ENCODE peak calls at places on chromosomes 3 and 15, in ten cellular contexts. P, A, R, D, S, W, V, J, E and O are unnamed samples.

GRCh38 chr3:183381179-183381578 is 47.2 kb downstream of the MCF2L2 start:
- DNase-seq in A (no peak), D (no peak), J (no peak), R (no peak), W (peak), V (no peak), E (peak), S (no peak), P (no peak), O (no peak)

GRCh38 chr15:36896949-36897348 is 203.4 kb downstream of the MEIS2 start:
- DNase-seq in P (no peak), S (no peak), V (no peak), J (no peak), R (no peak), A (no peak), D (no peak), E (no peak), W (no peak), O (no peak)

GRCh38 chr3:124700880-124701684 is 29.2 kb upstream of the UMPS start:
- DNase-seq in S (no peak), R (no peak), J (no peak), V (no peak), W (peak), D (peak), A (no peak), P (no peak), E (peak), O (no peak)

GRCh38 chr3:7787871-7788828 is 713.5 kb upstream of the LMCD1 start:
- DNase-seq in A (no peak), V (no peak), J (no peak), W (peak), S (no peak), R (no peak), P (no peak), D (peak), E (peak), O (no peak)

GRCh38 chr3:24734019-24734418 is 239.4 kb upstream of the THRB start:
- DNase-seq in E (no peak), W (no peak), J (no peak), R (no peak), V (no peak), S (no peak), A (no peak), D (no peak), P (no peak), O (no peak)

GRCh38 chr15:88003928-88004327 is 252.6 kb downstream of the NTRK3 start:
- DNase-seq in P (no peak), W (no peak), R (no peak), A (no peak), V (no peak), E (no peak), D (no peak), J (no peak), S (no peak), O (no peak)

GRCh38 chr3:40994611-40995010 is 204.7 kb upstream of the CTNNB1 start:
- DNase-seq in W (peak), R (no peak), A (no peak), D (no peak), S (no peak), E (no peak), P (no peak), J (no peak), V (no peak), O (no peak)

GRCh38 chr3:108180214-108180613 is 42.0 kb downstream of the IFT57 start:
- DNase-seq in A (no peak), D (no peak), W (peak), E (peak), S (no peak), R (no peak), V (no peak), P (no peak), J (no peak), O (no peak)

GRCh38 chr3:195859061-195859845 is 47.5 kb upstream of the MUC4 start:
- DNase-seq in V (peak), J (peak), E (peak), P (peak), R (peak), D (peak), W (peak), A (peak), S (peak), O (no peak)

GRCh38 chr3:16460886-16461285 is 52.6 kb downstream of the RFTN1 start:
- DNase-seq in J (no peak), W (no peak), P (no peak), E (no peak), A (no peak), D (no peak), S (no peak), R (no peak), V (no peak), O (no peak)

GRCh38 chr15:94346272-94346671 is 114.9 kb downstream of the MCTP2 start:
- DNase-seq in P (no peak), V (no peak), D (no peak), S (no peak), A (no peak), J (no peak), W (peak), R (no peak), E (peak), O (no peak)

GRCh38 chr15:65060641-65061397 is 7.0 kb downstream of the RASL12 start:
- DNase-seq in D (no peak), A (no peak), P (no peak), S (no peak), E (no peak), V (peak), R (no peak), J (no peak), W (no peak), O (no peak)

GRCh38 chr15:92848852-92849598 is 51.1 kb upstream of the CHD2 start:
- DNase-seq in R (no peak), P (no peak), E (peak), D (no peak), S (no peak), A (no peak), J (no peak), W (peak), V (no peak), O (peak)

GRCh38 chr15:52649686-52650085 is 29.5 kb downstream of the ATOSA start:
- DNase-seq in A (no peak), J (no peak), P (no peak), V (no peak), D (no peak), S (no peak), W (no peak), E (peak), R (no peak), O (no peak)

GRCh38 chr15:91710072-91710471 is 143.4 kb upstream of the SLCO3A1 start:
- DNase-seq in W (no peak), A (no peak), P (no peak), D (no peak), S (no peak), J (no peak), V (no peak), R (no peak), E (no peak), O (no peak)

GRCh38 chr3:72379500-72380187 is 468.6 kb downstream of the SHQ1 start:
- DNase-seq in D (no peak), P (no peak), W (no peak), E (peak), V (no peak), A (no peak), R (no peak), J (no peak), S (no peak), O (no peak)

GRCh38 chr15:65413760-65414144 is 9.0 kb downstream of the IGDCC4 start:
- DNase-seq in P (no peak), J (no peak), V (no peak), S (no peak), R (no peak), A (no peak), E (no peak), D (no peak), W (no peak), O (no peak)

GRCh38 chr3:142595581-142595950 is 627 bp upstream of the PLS1 start:
- DNase-seq in R (no peak), E (peak), P (no peak), A (no peak), W (peak), J (no peak), D (peak), V (no peak), S (no peak), O (peak)

GRCh38 chr3:107753494-107753893 is 230.7 kb downstream of the BBX start:
- DNase-seq in J (no peak), P (peak), A (no peak), D (peak), R (no peak), E (peak), S (peak), V (no peak), W (peak), O (no peak)

GRCh38 chr3:153970047-153970446 is 151.1 kb upstream of the ARHGEF26 start:
- DNase-seq in S (no peak), D (no peak), A (no peak), V (no peak), E (no peak), J (no peak), R (no peak), P (no peak), W (no peak), O (no peak)

DNA sequence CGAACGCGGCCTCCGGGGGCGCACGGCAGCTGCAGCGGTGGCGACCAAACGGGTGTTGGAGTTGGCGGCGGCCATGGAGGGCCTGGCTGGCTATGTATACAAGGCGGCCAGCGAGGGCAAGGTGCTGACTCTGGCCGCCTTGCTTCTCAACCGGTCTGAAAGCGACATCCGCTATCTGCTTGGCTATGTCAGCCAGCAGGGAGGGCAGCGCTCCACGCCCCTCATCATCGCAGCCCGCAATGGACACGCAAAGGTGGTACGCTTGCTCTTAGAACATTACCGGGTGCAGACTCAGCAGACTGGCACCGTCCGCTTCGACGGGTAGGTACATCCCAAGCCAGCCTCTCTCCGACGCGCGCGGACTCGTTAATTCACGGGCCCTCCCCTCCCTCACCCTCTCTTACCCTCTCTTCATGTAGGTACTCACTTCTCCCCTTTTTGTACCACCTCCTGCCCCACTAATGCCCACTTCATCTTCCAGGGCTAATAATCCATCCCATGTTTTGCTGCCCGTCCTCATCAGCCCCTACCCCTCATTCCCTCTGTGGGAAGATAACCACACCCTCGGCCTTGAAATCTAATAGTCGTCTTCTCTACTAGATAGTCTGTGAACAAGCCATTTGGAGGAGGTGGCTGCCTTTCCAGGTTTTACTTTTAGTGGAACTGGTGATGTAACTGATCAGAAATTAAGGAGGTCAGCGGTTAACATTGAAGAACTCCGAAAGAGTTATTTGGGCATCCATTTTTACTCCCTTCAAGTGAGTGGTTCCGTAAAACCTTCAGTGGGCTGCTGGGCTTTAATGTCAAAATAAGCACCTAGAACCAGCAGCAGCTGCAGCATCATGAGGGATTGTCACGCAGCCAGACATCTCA is 1.0 kb downstream of the FEM1B start:
- DNase-seq in R (no peak), A (no peak), J (no peak), E (peak), V (no peak), S (no peak), P (no peak), W (peak), D (no peak), O (no peak)
- TF ChIP-seq CTCF in R (no peak), A (peak), J (no peak), E (peak), V (no peak), S (peak), P (no peak), W (peak), D (peak), O (peak)

GRCh38 chr15:66831801-66832390 is 129.9 kb downstream of the SMAD6 start:
- DNase-seq in D (no peak), P (no peak), V (no peak), W (no peak), R (no peak), J (no peak), S (no peak), E (no peak), A (no peak), O (no peak)

GRCh38 chr15:66833372-66833771 is 131.3 kb downstream of the SMAD6 start:
- DNase-seq in V (no peak), P (no peak), S (no peak), R (no peak), D (no peak), J (no peak), A (no peak), E (no peak), W (no peak), O (no peak)

GRCh38 chr15:66831289-66831688 is 129.3 kb downstream of the SMAD6 start:
- DNase-seq in P (no peak), D (no peak), R (no peak), S (no peak), E (no peak), V (no peak), J (no peak), W (no peak), A (no peak), O (no peak)

GRCh38 chr15:66833803-66834202 is 131.8 kb downstream of the SMAD6 start:
- DNase-seq in D (no peak), J (no peak), P (no peak), V (no peak), W (no peak), R (no peak), A (no peak), E (no peak), S (no peak), O (no peak)

GRCh38 chr15:66832679-66833078 is 130.6 kb downstream of the SMAD6 start:
- DNase-seq in V (no peak), R (no peak), S (no peak), E (peak), W (peak), A (no peak), P (no peak), J (no peak), D (no peak), O (peak)
- H3K4me3 ChIP-seq in V (no peak), R (no peak), S (no peak), E (no peak), W (no peak), A (no peak), P (no peak), J (no peak), D (no peak), O (no peak)

GRCh38 chr15:40697916-40698315 is 2.9 kb downstream of the RAD51 start:
- DNase-seq in A (no peak), P (no peak), R (no peak), S (no peak), E (no peak), J (no peak), W (no peak), V (no peak), D (no peak), O (no peak)

GRCh38 chr15:40696228-40696627 is 1.3 kb downstream of the RAD51 start:
- DNase-seq in D (no peak), A (no peak), E (no peak), W (no peak), S (no peak), R (no peak), J (no peak), V (no peak), P (no peak), O (no peak)

GRCh38 chr15:40706121-40706520 is 11.1 kb downstream of the RAD51 start:
- DNase-seq in V (no peak), D (peak), A (no peak), W (no peak), P (no peak), J (no peak), S (peak), E (no peak), R (no peak), O (no peak)

DNA sequence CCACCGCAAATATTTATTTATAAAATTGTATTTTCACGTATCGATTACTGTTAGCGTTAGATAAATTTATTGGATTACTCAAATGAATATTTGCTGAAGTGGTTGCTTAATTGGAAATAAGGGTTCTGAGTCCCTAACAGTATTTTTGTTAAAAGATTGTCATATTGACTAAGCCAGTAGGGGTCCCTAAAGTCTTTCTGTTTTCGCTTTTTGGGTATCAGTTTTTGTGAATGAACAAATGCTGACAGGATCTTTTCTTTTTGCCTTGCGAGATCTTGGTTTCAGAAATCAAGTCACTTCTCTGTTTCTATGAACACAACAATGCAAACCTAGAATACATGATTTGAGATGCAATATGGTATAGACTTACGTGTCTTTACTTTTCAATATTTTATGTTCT is 7.1 kb downstream of the RAD51 start:
- DNase-seq in E (peak), P (no peak), V (no peak), D (no peak), J (no peak), W (peak), S (no peak), A (no peak), R (no peak), O (no peak)
- TF ChIP-seq CTCF in E (peak), P (no peak), V (no peak), D (peak), J (no peak), W (peak), S (no peak), A (no peak), R (no peak), O (no peak)

DNA sequence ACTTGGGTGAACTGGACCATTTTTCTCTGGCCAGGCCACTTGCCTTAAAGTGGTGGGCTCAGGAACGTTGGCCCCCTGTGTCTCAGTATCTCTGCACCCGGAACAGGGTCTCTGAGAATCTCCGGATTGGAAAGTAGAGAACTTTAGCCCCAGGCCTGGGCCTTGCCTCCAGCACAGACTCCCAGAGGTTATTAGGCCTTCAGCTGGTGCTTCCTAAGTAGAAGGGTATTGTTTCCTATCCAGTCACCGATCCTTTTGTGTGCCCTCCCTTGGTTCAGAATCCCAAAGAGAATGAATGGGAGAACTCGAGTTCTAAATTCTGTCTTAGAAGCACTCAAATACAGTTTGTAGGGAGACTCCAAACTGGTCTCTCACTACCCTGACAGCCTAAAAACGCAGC is 48.2 kb upstream of the SLC4A7 start:
- DNase-seq in S (no peak), P (no peak), D (no peak), R (no peak), J (no peak), E (no peak), V (no peak), W (no peak), A (no peak), O (no peak)
- H3K4me3 ChIP-seq in S (no peak), P (no peak), D (no peak), R (no peak), J (no peak), E (no peak), V (no peak), W (no peak), A (no peak), O (no peak)

GRCh38 chr3:46565113-46565490 is 1.0 kb downstream of the LRRC2 start:
- DNase-seq in R (no peak), P (no peak), D (no peak), S (no peak), E (no peak), W (no peak), V (peak), A (no peak), J (peak), O (no peak)

GRCh38 chr3:46564190-46565112 is 1.7 kb downstream of the LRRC2 start:
- DNase-seq in P (no peak), W (no peak), S (no peak), E (no peak), A (no peak), V (peak), J (peak), R (no peak), D (no peak), O (no peak)

GRCh38 chr3:46561951-46562350 is 4.2 kb downstream of the LRRC2 start:
- DNase-seq in R (no peak), W (no peak), P (no peak), J (no peak), S (no peak), E (no peak), D (no peak), V (no peak), A (no peak), O (no peak)

GRCh38 chr3:46565607-46566039 is 479 bp downstream of the LRRC2 start:
- DNase-seq in R (peak), J (peak), P (peak), W (no peak), S (peak), E (no peak), V (peak), A (no peak), D (peak), O (no peak)

DNA sequence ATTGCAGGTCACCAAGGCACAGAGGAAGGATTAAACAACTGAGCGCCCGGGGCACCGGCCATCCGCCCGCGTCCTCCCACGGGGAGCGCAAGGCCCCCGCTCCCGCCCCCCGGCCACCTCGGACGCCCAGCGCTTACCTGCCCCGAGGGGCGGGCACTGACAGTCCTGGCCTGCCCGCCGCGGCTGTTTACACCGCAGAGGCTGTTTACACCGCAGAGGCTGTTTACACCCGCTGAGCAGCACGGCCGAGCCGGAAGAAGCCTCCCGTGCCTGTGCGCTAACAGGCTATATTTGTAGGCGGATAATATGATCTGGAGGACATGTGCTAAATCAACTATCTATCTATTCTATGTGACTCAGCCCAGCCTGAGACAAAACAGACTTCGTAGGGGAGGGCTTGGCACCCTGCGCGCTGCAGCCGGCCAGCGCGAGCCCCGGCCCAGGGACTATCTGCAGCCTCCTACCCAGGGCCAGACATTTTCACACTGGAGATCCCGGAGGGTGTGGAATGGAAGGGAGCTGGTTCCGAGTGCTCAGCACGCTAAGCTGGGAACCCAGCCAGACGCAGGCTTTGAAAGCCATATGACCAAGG is at the start of gene LRRC2:
- DNase-seq in E (peak), W (peak), S (peak), D (peak), J (peak), V (peak), P (peak), A (no peak), R (peak), O (peak)
- TF ChIP-seq CTCF in E (no peak), W (no peak), S (no peak), D (no peak), J (no peak), V (no peak), P (no peak), A (no peak), R (no peak), O (no peak)